ENCODE peak calls at places on chromosomes 1 and 21, in seven cellular contexts. J is neural crest cell, U is HFF-Myc, H is fibroblast of the aortic adventitia, K is foreskin fibroblast, W is AG09319, X is NB4. A is an unnamed sample.

GRCh38 chr1:41361495-41362356 is 492 bp downstream of the FOXO6 start:
- DNase-seq in J (no peak), U (no peak), H (no peak), K (no peak), W (no peak), X (peak), A (no peak)

GRCh38 chr21:44065428-44065827 is 41.8 kb upstream of the PWP2 start:
- DNase-seq in J (no peak), U (no peak), H (no peak), K (peak), W (no peak), X (peak), A (no peak)

GRCh38 chr1:177703888-177704446 is 265.9 kb downstream of the SEC16B start:
- DNase-seq in J (no peak), U (no peak), H (no peak), K (no peak), W (no peak), X (no peak), A (no peak)

GRCh38 chr1:237709355-237709754 is 181.4 kb downstream of the ZP4 start:
- DNase-seq in J (no peak), U (no peak), H (no peak), K (no peak), W (no peak), X (no peak), A (no peak)

GRCh38 chr1:109181085-109181806 is 32.5 kb upstream of the SARS1 start:
- DNase-seq in J (no peak), U (no peak), H (peak), K (no peak), W (no peak), X (no peak), A (no peak)

GRCh38 chr1:19623523-19623922 is 20.6 kb upstream of the NBL1 start:
- DNase-seq in J (no peak), U (no peak), H (no peak), K (no peak), W (no peak), X (no peak), A (no peak)

GRCh38 chr1:97050501-97050900 is 328.9 kb downstream of the PTBP2 start:
- DNase-seq in J (no peak), U (no peak), H (peak), K (peak), W (no peak), X (peak), A (peak)

GRCh38 chr1:240706150-240706904 is 94.4 kb upstream of the GREM2 start:
- DNase-seq in J (no peak), U (no peak), H (peak), K (peak), W (peak), X (no peak), A (no peak)

GRCh38 chr1:41773842-41774241 is 144.9 kb downstream of the HIVEP3 start:
- DNase-seq in J (no peak), U (no peak), H (no peak), K (no peak), W (no peak), X (no peak), A (no peak)

GRCh38 chr1:22041505-22041904 is 11.0 kb upstream of the CDC42 start:
- DNase-seq in J (no peak), U (no peak), H (no peak), K (no peak), W (no peak), X (no peak), A (no peak)

GRCh38 chr1:151197863-151198253 is 494 bp upstream of the PIP5K1A start:
- DNase-seq in J (no peak), U (no peak), H (no peak), K (no peak), W (no peak), X (no peak), A (no peak)

GRCh38 chr1:152886758-152887409 is 8.8 kb downstream of the SMCP start:
- DNase-seq in J (no peak), U (no peak), H (no peak), K (no peak), W (no peak), X (no peak), A (no peak)

GRCh38 chr1:116375884-116376733 is 3.1 kb downstream of the ATP1A1 start:
- DNase-seq in J (no peak), U (peak), H (peak), K (peak), W (no peak), X (peak), A (peak)

GRCh38 chr1:204714861-204715511 is 29.4 kb upstream of the LRRN2 start:
- DNase-seq in J (no peak), U (no peak), H (no peak), K (no peak), W (no peak), X (no peak), A (no peak)

GRCh38 chr1:186983327-186983726 is 154.6 kb downstream of the PLA2G4A start:
- DNase-seq in J (no peak), U (no peak), H (peak), K (peak), W (peak), X (peak), A (peak)

GRCh38 chr1:65065535-65066378 is 82.2 kb upstream of the AK4 start:
- DNase-seq in J (no peak), U (no peak), H (no peak), K (no peak), W (no peak), X (no peak), A (peak)

GRCh38 chr1:150366416-150367296 is 2.7 kb downstream of the RPRD2 start:
- DNase-seq in J (no peak), U (no peak), H (peak), K (peak), W (no peak), X (peak), A (peak)

GRCh38 chr1:207978441-207978840 is 67.5 kb upstream of the CD34 start:
- DNase-seq in J (no peak), U (no peak), H (no peak), K (no peak), W (no peak), X (no peak), A (no peak)

GRCh38 chr21:15695241-15695640 is 34.5 kb upstream of the USP25 start:
- DNase-seq in J (no peak), U (no peak), H (peak), K (no peak), W (no peak), X (no peak), A (no peak)

GRCh38 chr1:172085372-172085771 is 244.1 kb downstream of the DNM3 start:
- DNase-seq in J (no peak), U (no peak), H (no peak), K (no peak), W (no peak), X (no peak), A (no peak)

GRCh38 chr21:15057290-15057689 is 7.5 kb downstream of the NRIP1 start:
- DNase-seq in J (no peak), U (no peak), H (no peak), K (no peak), W (no peak), X (no peak), A (no peak)

GRCh38 chr1:243507672-243508302 is 251.9 kb downstream of the SDCCAG8 start:
- DNase-seq in J (no peak), U (no peak), H (no peak), K (no peak), W (no peak), X (no peak), A (no peak)

GRCh38 chr1:206447792-206448191 is 22.5 kb upstream of the IKBKE start:
- DNase-seq in J (no peak), U (no peak), H (no peak), K (no peak), W (no peak), X (no peak), A (no peak)

GRCh38 chr1:178093150-178093957 is 550 bp upstream of the RASAL2 start:
- DNase-seq in J (peak), U (peak), H (peak), K (peak), W (peak), X (peak), A (peak)

GRCh38 chr1:3093928-3094626 is 25.1 kb downstream of the PRDM16 start:
- DNase-seq in J (no peak), U (no peak), H (no peak), K (no peak), W (no peak), X (peak), A (no peak)

GRCh38 chr1:91537281-91538069 is 36.8 kb downstream of the CDC7 start:
- DNase-seq in J (no peak), U (no peak), H (peak), K (peak), W (no peak), X (no peak), A (peak)

GRCh38 chr1:228011721-228012311 is 5.0 kb downstream of the WNT3A start:
- DNase-seq in J (no peak), U (no peak), H (no peak), K (no peak), W (no peak), X (no peak), A (no peak)

GRCh38 chr1:33182452-33182851 is 609 bp upstream of the TRIM62 start:
- DNase-seq in J (peak), U (peak), H (peak), K (peak), W (peak), X (no peak), A (peak)

GRCh38 chr1:26913754-26914619 is at the start of gene NR0B2:
- DNase-seq in J (no peak), U (no peak), H (no peak), K (no peak), W (no peak), X (no peak), A (no peak)

DNA sequence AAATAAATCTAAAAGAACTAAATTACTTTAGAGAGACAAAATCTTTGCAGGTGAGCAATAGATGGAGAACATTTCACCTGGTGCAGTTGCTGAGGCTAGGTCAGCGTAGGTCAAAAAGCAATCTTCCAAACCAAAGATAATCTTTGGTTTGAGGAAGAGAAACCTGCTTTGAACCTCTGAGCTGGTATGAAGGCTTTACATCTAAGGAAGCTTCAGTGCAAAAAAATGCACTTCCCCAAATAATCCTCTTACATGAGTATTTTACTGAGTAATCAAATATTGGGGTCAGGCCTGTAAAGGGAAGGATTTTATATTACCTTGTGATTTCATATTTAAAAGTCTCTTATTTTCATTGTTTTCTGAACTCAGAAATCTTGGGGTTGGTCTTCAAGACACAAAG is 223.6 kb downstream of the SRGAP2C start:
- DNase-seq in J (no peak), U (no peak), H (no peak), K (no peak), W (no peak), X (peak), A (no peak)
- TF ChIP-seq CTCF in J (no peak), U (no peak), H (no peak), K (no peak), W (no peak), X (no peak), A (no peak)

GRCh38 chr1:203593723-203594122 is 32.9 kb upstream of the ATP2B4 start:
- DNase-seq in J (no peak), U (no peak), H (no peak), K (no peak), W (no peak), X (peak), A (no peak)
- TF ChIP-seq CTCF in J (no peak), U (peak), H (peak), K (peak), W (no peak), X (peak), A (no peak)

DNA sequence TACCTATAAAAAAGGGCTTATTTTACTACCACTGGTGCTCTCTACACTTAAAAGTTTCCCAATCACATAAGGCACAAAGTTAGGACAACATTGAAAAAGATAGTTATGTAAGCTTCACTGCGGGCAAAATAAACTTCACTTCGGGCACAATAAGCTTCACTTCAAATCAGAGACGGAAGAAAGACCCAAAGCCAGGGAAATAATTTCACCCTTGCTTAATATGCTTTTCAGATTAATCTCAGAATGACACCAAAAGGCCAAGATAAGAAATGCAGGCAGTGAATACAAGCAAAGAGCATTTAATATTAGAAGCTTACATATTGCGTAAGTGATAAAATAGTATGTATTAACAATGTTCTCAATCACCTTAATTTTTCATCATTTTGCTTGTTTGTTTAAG is 444.2 kb downstream of the SETD4 start:
- DNase-seq in J (no peak), U (no peak), H (peak), K (peak), W (peak), X (peak), A (peak)
- TF ChIP-seq CTCF in J (peak), U (peak), H (peak), K (peak), W (peak), X (peak), A (peak)

GRCh38 chr1:162357681-162358266 is 18.9 kb downstream of the SPATA46 start:
- DNase-seq in J (no peak), U (peak), H (peak), K (peak), W (peak), X (peak), A (peak)
- TF ChIP-seq CTCF in J (peak), U (peak), H (peak), K (peak), W (peak), X (peak), A (peak)

DNA sequence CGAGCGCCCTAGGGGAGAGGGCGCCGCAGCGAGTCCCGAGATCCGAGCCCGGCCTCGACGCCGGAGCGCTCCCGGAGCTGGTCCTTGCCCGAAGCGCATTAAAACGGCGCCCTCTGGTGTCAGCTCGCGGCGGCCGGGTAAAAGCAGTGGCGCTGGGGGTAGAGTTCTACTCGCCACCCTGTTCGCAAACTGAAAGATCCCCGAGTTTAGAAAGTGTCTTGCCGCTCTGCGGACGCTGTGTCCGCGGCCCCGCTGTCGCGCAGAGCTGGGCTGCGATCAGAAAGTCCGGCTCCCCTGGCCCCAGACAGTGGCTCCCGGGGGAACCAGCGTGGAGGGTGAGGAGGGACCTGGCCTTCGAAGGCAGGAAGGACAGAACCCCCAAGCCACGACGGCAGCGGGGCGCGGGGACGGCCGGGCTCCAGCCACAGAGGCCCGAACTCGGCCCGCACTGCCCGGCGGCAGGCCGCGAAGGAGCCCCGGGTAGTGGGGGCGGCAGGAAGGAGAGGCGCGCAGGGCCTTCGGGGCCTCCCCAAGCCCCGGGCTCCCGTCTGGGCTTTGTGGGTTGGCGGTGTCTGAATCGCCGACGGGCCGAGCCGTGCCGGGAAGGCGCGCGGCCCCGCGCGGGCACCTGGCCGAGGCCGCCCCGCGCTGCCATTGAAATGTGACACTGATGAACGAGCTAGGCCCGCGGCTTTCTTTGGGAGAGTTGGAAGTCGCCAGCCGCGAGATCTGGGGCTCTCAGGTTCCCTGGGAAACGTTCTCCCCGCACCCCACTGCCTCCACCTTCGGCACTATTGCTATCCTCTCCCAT is 39.1 kb upstream of the NFIA start:
- DNase-seq in J (peak), U (no peak), H (peak), K (peak), W (peak), X (peak), A (peak)
- TF ChIP-seq CTCF in J (peak), U (peak), H (peak), K (peak), W (peak), X (peak), A (peak)

GRCh38 chr21:45270306-45270821 is 17.3 kb downstream of the POFUT2 start:
- DNase-seq in J (no peak), U (no peak), H (no peak), K (no peak), W (no peak), X (no peak), A (no peak)
- TF ChIP-seq CTCF in J (no peak), U (peak), H (no peak), K (peak), W (peak), X (no peak), A (peak)

GRCh38 chr1:69706473-69706872 is 138.8 kb downstream of the LRRC7 start:
- DNase-seq in J (no peak), U (no peak), H (no peak), K (no peak), W (no peak), X (no peak), A (no peak)

GRCh38 chr1:69702085-69702484 is 134.4 kb downstream of the LRRC7 start:
- DNase-seq in J (no peak), U (no peak), H (no peak), K (no peak), W (no peak), X (no peak), A (no peak)

GRCh38 chr1:69697343-69697742 is 129.6 kb downstream of the LRRC7 start:
- DNase-seq in J (no peak), U (no peak), H (no peak), K (no peak), W (no peak), X (no peak), A (no peak)

GRCh38 chr1:69700770-69701169 is 133.0 kb downstream of the LRRC7 start:
- DNase-seq in J (peak), U (no peak), H (peak), K (no peak), W (no peak), X (peak), A (peak)
- TF ChIP-seq CTCF in J (peak), U (peak), H (peak), K (peak), W (peak), X (peak), A (peak)

DNA sequence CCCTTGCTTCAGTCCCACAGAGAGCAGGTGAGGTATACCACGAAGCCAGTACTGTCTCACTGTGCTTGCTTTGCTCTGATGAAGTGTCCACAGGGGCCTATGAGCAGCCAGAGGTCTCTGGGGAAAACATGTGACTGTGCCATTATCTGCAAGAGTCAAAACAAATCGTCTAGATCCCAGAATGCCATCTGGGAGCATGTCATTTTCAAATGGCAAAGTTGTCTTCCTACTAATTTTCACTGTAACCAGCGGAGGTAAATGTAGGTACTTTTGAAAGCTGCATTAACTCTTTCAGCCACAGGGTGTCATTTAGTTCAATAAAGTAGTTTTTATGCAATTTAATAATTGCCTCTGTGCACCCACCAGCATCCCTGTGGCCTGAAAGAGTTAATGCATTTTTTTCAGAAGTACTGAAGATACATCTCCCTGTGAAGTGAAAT is 173.6 kb upstream of the SGIP1 start:
- DNase-seq in J (no peak), U (no peak), H (no peak), K (no peak), W (no peak), X (peak), A (no peak)
- TF ChIP-seq CTCF in J (peak), U (peak), H (peak), K (peak), W (no peak), X (peak), A (peak)

DNA sequence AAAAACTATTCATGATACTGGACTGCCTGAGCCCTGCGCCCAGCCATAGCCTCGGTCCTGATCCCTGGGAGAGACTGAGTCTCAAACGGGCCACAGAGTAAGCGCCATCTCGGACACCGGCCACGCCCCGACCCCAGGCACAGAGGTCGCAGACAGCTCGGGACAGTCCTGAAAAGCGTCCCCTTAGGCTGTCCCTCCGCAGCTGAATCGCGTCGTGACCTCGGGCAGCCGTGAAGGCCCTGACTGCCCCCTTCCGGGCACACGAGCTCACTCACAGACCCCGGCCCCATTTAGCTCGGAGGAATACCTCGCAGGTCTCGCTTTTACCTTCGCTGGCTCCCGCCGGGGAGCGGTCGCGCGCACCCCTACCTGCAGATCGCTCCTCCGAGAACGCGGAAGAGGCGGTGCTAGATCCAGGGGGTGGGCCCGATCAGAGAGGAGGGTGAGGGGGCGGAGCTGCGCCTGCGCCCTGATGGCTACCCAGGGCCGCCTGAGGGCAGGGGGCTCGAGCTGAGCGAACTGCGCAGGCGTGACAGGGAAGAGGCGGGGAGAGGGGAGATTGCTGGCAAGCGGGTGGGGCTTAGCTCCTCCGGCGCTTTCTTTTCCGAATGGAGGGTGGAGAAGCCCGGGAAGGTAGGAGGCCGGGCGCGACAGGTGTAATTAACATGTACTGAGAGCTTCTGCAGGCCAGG is at the start of gene MKNK1:
- DNase-seq in J (peak), U (peak), H (peak), K (peak), W (peak), X (peak), A (peak)
- TF ChIP-seq CTCF in J (peak), U (peak), H (peak), K (no peak), W (peak), X (peak), A (peak)

A was measured in cardiac muscle cell.